ENCODE peak calls at places on chromosomes 5 and 9, in seven cellular contexts. F is activated CD4-positive, alpha-beta T cell treated with anti-CD3 and anti-CD28 coated beads, Interleukin-2, amount 10 ng/mL, durations not matched to agents 24 days and 14 days; P is activated CD8-positive, alpha-beta memory T cell treated with anti-CD3 and anti-CD28 coated beads, Interleukin-2, amount 50 U/mL, for 4 hours; D is natural killer cell; C is cerebellar nuclear complex; Z is foreskin fibroblast; A is A172. L is an unnamed sample.

GRCh38 chr9:121743441-121744001 is 92.1 kb downstream of the DAB2IP start:
- DNase-seq in A (peak; percentile 87), Z (peak; percentile 95), C (peak; percentile 85), D (no peak), P (no peak), F (no peak), L (no peak)

GRCh38 chr9:33852216-33852826 is 35.4 kb downstream of the UBE2R2 start:
- DNase-seq in A (no peak), D (peak; percentile 44), C (peak; percentile 87), P (peak; percentile 62), Z (peak; percentile 64), F (peak; percentile 80), L (no peak)

GRCh38 chr5:154878642-154879335 is 20.4 kb downstream of the CNOT8 start:
- DNase-seq in P (no peak), A (no peak), C (no peak), Z (peak; percentile 10), F (no peak), D (no peak), L (no peak)

GRCh38 chr5:178589180-178590140 is 733 bp downstream of the COL23A1 start:
- DNase-seq in A (no peak), D (no peak), P (no peak), F (peak; percentile 46), C (no peak), Z (peak; percentile 61), L (no peak)

GRCh38 chr5:85921590-85921989 is 696.2 kb upstream of the COX7C start:
- DNase-seq in D (no peak), P (no peak), A (no peak), C (no peak), F (no peak), Z (no peak), L (no peak)

GRCh38 chr9:126536836-126537465 is 76.8 kb upstream of the LMX1B start:
- DNase-seq in C (no peak), F (no peak), D (no peak), A (no peak), Z (no peak), P (no peak), L (no peak)

GRCh38 chr5:57316798-57317327 is 143.0 kb downstream of the GPBP1 start:
- DNase-seq in F (no peak), C (no peak), Z (peak; percentile 86), P (no peak), A (peak; percentile 95), D (no peak), L (peak; percentile 97)

GRCh38 chr5:112342364-112342763 is 76.7 kb downstream of the EPB41L4A start:
- DNase-seq in P (no peak), C (no peak), A (no peak), F (no peak), Z (no peak), D (no peak), L (no peak)

GRCh38 chr9:96490534-96491078 is 40.6 kb downstream of the HABP4 start:
- DNase-seq in F (no peak), A (no peak), C (no peak), Z (no peak), D (no peak), P (no peak), L (no peak)

GRCh38 chr5:76451046-76451701 is 48.1 kb downstream of the IQGAP2 start:
- DNase-seq in D (no peak), Z (no peak), A (no peak), P (no peak), F (no peak), C (no peak), L (no peak)

L was measured in skeletal muscle cell.